ENCODE peak calls at places on chromosomes 12 and 14, in six cellular contexts. A, R, M, I, L and Q are unnamed samples. For H3K9me3, the result is how much of the 10 kb centered on the place peaks cover.

GRCh38 chr12:131825146-131825892 is 2.9 kb upstream of the MMP17 start:
- DNase-seq in M (peak), I (no peak), R (no peak), A (no peak), L (no peak), Q (no peak)

GRCh38 chr12:12885060-12885792 is 6.1 kb upstream of the GPRC5A start:
- DNase-seq in I (no peak), L (no peak), R (no peak), M (no peak), A (no peak), Q (no peak)

GRCh38 chr12:1519642-1520041 is 74.7 kb downstream of the FBXL14 start:
- DNase-seq in L (no peak), M (no peak), A (no peak), R (no peak), I (no peak), Q (no peak)

GRCh38 chr12:47557401-47557800 is 148.4 kb downstream of the RPAP3 start:
- DNase-seq in R (no peak), A (no peak), L (no peak), M (no peak), I (no peak), Q (no peak)

GRCh38 chr12:87981495-87981894 is 47.7 kb downstream of the C12orf50 start:
- DNase-seq in R (no peak), M (no peak), A (no peak), I (no peak), L (no peak), Q (no peak)

GRCh38 chr14:36690301-36691020 is 28.8 kb downstream of the PAX9 start:
- DNase-seq in A (no peak), R (peak), L (no peak), I (no peak), M (no peak), Q (no peak)

GRCh38 chr12:120688527-120689071 is 1.6 kb downstream of the MLEC start:
- DNase-seq in A (no peak), M (no peak), I (no peak), R (no peak), L (no peak), Q (no peak)

GRCh38 chr14:105483300-105484068 is 3.2 kb upstream of the CRIP1 start:
- DNase-seq in M (no peak), R (peak), A (peak), L (peak), I (no peak), Q (no peak)

GRCh38 chr12:12483438-12483837 is 79.2 kb downstream of the DUSP16 start:
- DNase-seq in A (no peak), R (no peak), L (no peak), M (no peak), I (no peak), Q (no peak)

GRCh38 chr12:54853933-54854538 is at the start of gene MUCL1:
- DNase-seq in I (no peak), A (peak), M (peak), R (peak), L (no peak), Q (no peak)

GRCh38 chr12:18462437-18462836 is 201.1 kb downstream of the PIK3C2G start:
- DNase-seq in R (no peak), A (peak), M (no peak), I (no peak), L (no peak), Q (no peak)

GRCh38 chr14:28779416-28779941 is 12.9 kb downstream of the FOXG1 start:
- DNase-seq in A (no peak), M (no peak), I (no peak), L (no peak), R (no peak), Q (no peak)
- H3K9me3 ChIP-seq in A (under half), M (under half), I (under half), L (under half), R (under half), Q (under half)

GRCh38 chr14:78790262-78790661 is 620.1 kb downstream of the NRXN3 start:
- DNase-seq in L (no peak), I (no peak), A (no peak), M (no peak), R (peak), Q (no peak)
- TF ChIP-seq CTCF in L (no peak), I (no peak), A (no peak), M (no peak), R (no peak), Q (no peak)

GRCh38 chr12:124398578-124399227 is 103.8 kb downstream of the RFLNA start:
- DNase-seq in I (no peak), M (peak), R (no peak), L (peak), A (no peak), Q (peak)

GRCh38 chr12:124396544-124397398 is 101.9 kb downstream of the RFLNA start:
- DNase-seq in R (peak), A (peak), L (peak), I (no peak), M (peak), Q (no peak)

GRCh38 chr12:124397399-124397679 is 102.4 kb downstream of the RFLNA start:
- DNase-seq in A (no peak), M (no peak), I (no peak), R (no peak), L (no peak), Q (no peak)

GRCh38 chr12:124399622-124400021 is 104.7 kb downstream of the RFLNA start:
- DNase-seq in A (no peak), I (no peak), M (no peak), L (no peak), R (peak), Q (peak)

DNA sequence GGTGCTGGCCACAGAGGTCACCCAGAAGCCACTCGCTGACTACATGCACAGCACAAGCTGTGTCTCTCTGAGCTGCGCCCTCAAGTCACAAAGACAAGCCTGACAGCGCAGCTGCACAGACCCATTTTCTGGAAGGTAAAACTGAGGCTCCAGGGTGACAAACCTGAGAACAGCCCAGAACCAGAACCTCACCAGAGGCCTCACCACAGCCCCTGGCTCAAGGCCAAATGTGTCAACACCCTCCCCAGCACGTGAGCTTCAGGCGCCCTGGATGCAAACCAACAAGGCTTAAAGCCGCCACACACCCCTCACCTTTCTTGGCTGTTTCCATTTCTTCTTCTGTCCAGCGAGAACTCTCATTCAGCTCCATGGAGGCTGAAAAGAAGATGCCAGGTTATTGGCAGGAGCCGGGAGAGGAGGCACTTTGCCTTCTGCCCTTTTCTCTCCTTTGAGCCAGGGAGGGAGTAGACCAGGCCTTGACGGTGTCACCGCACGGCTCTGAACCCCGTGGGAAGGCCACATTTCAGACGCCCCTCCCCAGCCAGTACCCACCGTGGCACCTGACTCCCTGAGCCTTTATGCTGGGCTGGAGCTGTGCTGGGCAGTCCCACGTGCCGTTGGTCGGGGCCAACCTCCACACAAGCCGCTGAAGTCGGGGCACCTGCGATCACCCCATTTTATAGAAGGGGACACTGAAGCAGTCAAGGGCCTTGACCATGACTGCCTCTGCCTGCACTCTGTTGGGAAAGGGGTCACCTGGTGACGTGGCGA is 103.1 kb downstream of the RFLNA start:
- DNase-seq in A (no peak), L (no peak), I (no peak), M (peak), R (no peak), Q (no peak)
- H3K27ac ChIP-seq in A (peak), L (peak), I (no peak), M (peak), R (peak), Q (no peak)

GRCh38 chr14:18660585-18660922 is 59.6 kb downstream of the OR11H12 start:
- DNase-seq in R (no peak), L (no peak), M (no peak), A (no peak), I (no peak), Q (no peak)
- H3K9me3 ChIP-seq in R (under half), L (under half), M (under half), A (under half), I (under half), Q (under half)

GRCh38 chr14:99231181-99231849 is 40.7 kb downstream of the BCL11B start:
- DNase-seq in R (no peak), A (no peak), M (no peak), L (no peak), I (peak), Q (no peak)

GRCh38 chr14:99232406-99233214 is 39.4 kb downstream of the BCL11B start:
- DNase-seq in M (no peak), A (no peak), R (no peak), I (peak), L (no peak), Q (no peak)

GRCh38 chr14:99231850-99232401 is 40.1 kb downstream of the BCL11B start:
- DNase-seq in R (no peak), M (no peak), A (no peak), I (peak), L (no peak), Q (no peak)

GRCh38 chr14:99229654-99230215 is 42.3 kb downstream of the BCL11B start:
- DNase-seq in I (peak), M (no peak), L (no peak), A (no peak), R (no peak), Q (no peak)

GRCh38 chr14:99230271-99231141 is 41.5 kb downstream of the BCL11B start:
- DNase-seq in M (no peak), R (no peak), A (no peak), L (no peak), I (peak), Q (no peak)
- TF ChIP-seq CTCF in M (no peak), R (no peak), A (no peak), L (no peak), I (no peak), Q (no peak)

GRCh38 chr12:26767865-26768264 is 65.1 kb downstream of the ITPR2 start:
- DNase-seq in L (no peak), R (no peak), M (no peak), I (no peak), A (no peak), Q (no peak)

GRCh38 chr12:26770239-26771070 is 62.5 kb downstream of the ITPR2 start:
- DNase-seq in R (no peak), I (no peak), A (no peak), L (no peak), M (no peak), Q (no peak)

GRCh38 chr12:26768611-26769603 is 64.1 kb downstream of the ITPR2 start:
- DNase-seq in R (peak), L (no peak), M (peak), A (no peak), I (no peak), Q (no peak)

GRCh38 chr12:26769611-26770010 is 63.4 kb downstream of the ITPR2 start:
- DNase-seq in L (no peak), M (no peak), R (no peak), I (no peak), A (no peak), Q (no peak)

DNA sequence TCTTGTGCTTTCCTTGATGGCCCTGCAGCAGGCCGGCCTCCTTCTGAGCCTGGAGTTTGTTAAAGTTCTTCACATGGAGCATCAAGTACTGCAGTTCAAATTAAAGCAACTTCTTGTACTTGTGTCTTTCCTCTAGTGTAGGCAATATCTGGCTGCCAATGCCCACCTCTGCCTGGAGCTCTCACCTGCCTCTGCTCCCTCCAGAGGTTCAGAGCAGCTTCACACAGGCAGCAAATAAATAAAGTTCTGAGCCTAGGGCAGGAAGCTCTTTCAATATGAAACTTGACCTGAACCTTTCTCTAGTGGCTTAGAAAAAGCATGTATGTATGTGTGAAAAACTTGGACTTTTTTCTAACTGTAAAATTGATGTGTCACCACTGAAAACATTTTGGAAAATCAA is 65.9 kb downstream of the ITPR2 start:
- DNase-seq in A (no peak), I (no peak), R (no peak), M (no peak), L (no peak), Q (no peak)
- H3K27ac ChIP-seq in A (no peak), I (no peak), R (no peak), M (no peak), L (no peak), Q (no peak)

DNA sequence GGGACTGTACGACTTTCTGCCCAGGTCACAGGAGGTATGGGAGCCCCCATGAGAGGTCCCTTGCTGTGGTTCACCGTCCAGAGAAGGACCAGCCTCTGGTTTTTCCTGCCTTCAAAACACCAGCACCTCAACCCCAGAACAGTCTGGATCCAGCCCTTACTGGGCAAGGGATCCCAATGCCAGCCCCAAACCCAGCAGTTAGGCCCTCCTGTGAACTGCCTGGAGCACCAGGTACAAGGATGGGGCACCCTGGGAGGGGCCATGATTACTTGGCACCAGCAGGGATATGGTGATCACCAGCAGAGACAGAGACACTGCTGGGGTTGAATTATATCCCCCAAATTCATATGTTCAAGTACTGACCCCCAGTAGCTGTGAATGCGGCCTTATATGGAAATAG is 20.0 kb downstream of the ANHX start:
- DNase-seq in R (no peak), I (no peak), A (no peak), L (no peak), M (no peak), Q (no peak)
- H3K9me3 ChIP-seq in R (half or more), I (half or more), A (half or more), L (half or more), M (under half), Q (half or more)

DNA sequence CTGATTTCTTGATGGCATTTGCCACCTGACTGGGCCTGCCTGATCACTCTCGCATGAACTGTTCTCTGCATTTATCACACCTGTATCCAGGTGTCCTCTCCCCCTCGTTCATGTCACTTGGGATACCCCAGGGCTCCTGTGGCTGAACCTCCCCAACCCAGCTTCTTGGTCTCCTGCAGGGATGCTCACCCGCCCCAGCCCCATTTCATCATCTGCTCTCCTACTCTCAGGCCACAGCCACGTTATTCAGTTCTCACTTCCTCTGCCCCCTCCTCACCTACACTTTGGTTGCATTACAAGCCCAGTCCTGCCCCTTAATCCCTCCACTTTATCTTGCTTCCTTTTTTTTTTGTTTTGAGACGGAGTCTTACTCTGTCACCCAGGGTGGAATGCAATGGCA is 35.5 kb downstream of the TMBIM6 start:
- DNase-seq in M (no peak), A (no peak), L (no peak), R (no peak), I (no peak), Q (no peak)
- TF ChIP-seq CTCF in M (no peak), A (no peak), L (no peak), R (no peak), I (no peak), Q (no peak)